ENCODE peak calls at places on chromosomes 5 and 9, in four cellular contexts. One of them, this sample, is unnamed.

GRCh38 chr9:124126571-124127289 is 115.2 kb downstream of the LHX2 start:
- DNase-seq in coronary artery: no peak
- DNase-seq in astrocyte of the spinal cord: peak; percentile 65
- DNase-seq in PC-9: peak; percentile 67
- DNase-seq in this sample: peak; percentile 72

GRCh38 chr5:150633424-150633823 is 7.0 kb upstream of the SYNPO start:
- DNase-seq in astrocyte of the spinal cord: no peak
- DNase-seq in coronary artery: no peak
- DNase-seq in PC-9: no peak
- DNase-seq in this sample: no peak

GRCh38 chr5:128172102-128172501 is 88.5 kb downstream of the SLC12A2 start:
- DNase-seq in PC-9: no peak
- DNase-seq in astrocyte of the spinal cord: no peak
- DNase-seq in coronary artery: no peak
- DNase-seq in this sample: no peak

GRCh38 chr9:126915281-126915816 is 767 bp downstream of the RALGPS1 start:
- DNase-seq in astrocyte of the spinal cord: no peak
- DNase-seq in PC-9: peak; percentile 51
- DNase-seq in coronary artery: no peak
- DNase-seq in this sample: no peak

GRCh38 chr5:36744678-36745659 is 131.6 kb upstream of the NIPBL start:
- DNase-seq in astrocyte of the spinal cord: peak; percentile 62
- DNase-seq in coronary artery: peak; percentile 74
- DNase-seq in PC-9: peak; percentile 93
- DNase-seq in this sample: peak; percentile 60

GRCh38 chr5:149341846-149342245 is 3.5 kb upstream of the GRPEL2 start:
- DNase-seq in astrocyte of the spinal cord: no peak
- DNase-seq in PC-9: no peak
- DNase-seq in coronary artery: no peak
- DNase-seq in this sample: no peak

GRCh38 chr9:82334286-82334685 is 345.7 kb downstream of the SPATA31D1 start:
- DNase-seq in astrocyte of the spinal cord: peak; percentile 12
- DNase-seq in coronary artery: no peak
- DNase-seq in PC-9: no peak
- DNase-seq in this sample: peak; percentile 72

GRCh38 chr5:157942595-157942994 is 83.7 kb upstream of the CLINT1 start:
- DNase-seq in astrocyte of the spinal cord: no peak
- DNase-seq in PC-9: no peak
- DNase-seq in coronary artery: no peak
- DNase-seq in this sample: no peak

GRCh38 chr5:60185230-60186104 is 291.9 kb upstream of the PDE4D start:
- DNase-seq in astrocyte of the spinal cord: no peak
- DNase-seq in PC-9: no peak
- DNase-seq in coronary artery: no peak
- DNase-seq in this sample: no peak

GRCh38 chr5:39977231-39977630 is 552.5 kb upstream of the DAB2 start:
- DNase-seq in coronary artery: no peak
- DNase-seq in PC-9: no peak
- DNase-seq in astrocyte of the spinal cord: peak; percentile 52
- DNase-seq in this sample: peak; percentile 0
- TF ChIP-seq CTCF in coronary artery: no peak
- TF ChIP-seq CTCF in PC-9: no peak
- TF ChIP-seq CTCF in astrocyte of the spinal cord: no peak
- TF ChIP-seq CTCF in this sample: no peak

GRCh38 chr9:18427691-18428090 is 46.3 kb upstream of the ADAMTSL1 start:
- DNase-seq in coronary artery: no peak
- DNase-seq in PC-9: no peak
- DNase-seq in astrocyte of the spinal cord: no peak
- DNase-seq in this sample: no peak

GRCh38 chr9:18429065-18429464 is 44.9 kb upstream of the ADAMTSL1 start:
- DNase-seq in coronary artery: no peak
- DNase-seq in astrocyte of the spinal cord: peak; percentile 18
- DNase-seq in PC-9: no peak
- DNase-seq in this sample: peak; percentile 64

GRCh38 chr9:18424132-18424531 is 49.8 kb upstream of the ADAMTSL1 start:
- DNase-seq in astrocyte of the spinal cord: no peak
- DNase-seq in coronary artery: no peak
- DNase-seq in PC-9: no peak
- DNase-seq in this sample: no peak

DNA sequence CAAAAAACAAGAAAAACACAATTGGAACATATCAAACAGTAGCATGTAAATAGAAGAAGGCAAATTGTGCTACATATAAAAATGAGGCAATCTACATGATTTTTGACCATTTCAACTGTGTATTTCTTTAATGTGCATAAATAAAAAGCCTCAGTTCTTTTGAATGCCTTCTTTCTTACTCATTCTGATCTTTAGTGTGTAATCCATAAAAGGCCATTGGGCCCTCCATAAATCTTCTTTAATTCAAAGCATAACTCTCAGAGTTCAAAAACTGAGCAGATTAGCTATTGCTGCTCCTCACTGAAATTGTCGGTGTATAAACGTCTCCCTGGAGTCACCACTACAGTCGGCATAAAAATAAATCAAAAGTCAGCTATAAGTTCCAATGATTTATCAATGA is 45.3 kb upstream of the ADAMTSL1 start:
- DNase-seq in PC-9: no peak
- DNase-seq in astrocyte of the spinal cord: no peak
- DNase-seq in coronary artery: no peak
- DNase-seq in this sample: no peak
- TF ChIP-seq CTCF in PC-9: no peak
- TF ChIP-seq CTCF in astrocyte of the spinal cord: no peak
- TF ChIP-seq CTCF in coronary artery: no peak
- TF ChIP-seq CTCF in this sample: no peak

GRCh38 chr9:32395483-32396216 is 11.2 kb downstream of the ACO1 start:
- DNase-seq in coronary artery: no peak
- DNase-seq in astrocyte of the spinal cord: peak; percentile 88
- DNase-seq in PC-9: peak; percentile 50
- DNase-seq in this sample: peak; percentile 96
- TF ChIP-seq CTCF in coronary artery: no peak
- TF ChIP-seq CTCF in astrocyte of the spinal cord: peak; percentile 53
- TF ChIP-seq CTCF in PC-9: no peak
- TF ChIP-seq CTCF in this sample: peak; percentile 49

DNA sequence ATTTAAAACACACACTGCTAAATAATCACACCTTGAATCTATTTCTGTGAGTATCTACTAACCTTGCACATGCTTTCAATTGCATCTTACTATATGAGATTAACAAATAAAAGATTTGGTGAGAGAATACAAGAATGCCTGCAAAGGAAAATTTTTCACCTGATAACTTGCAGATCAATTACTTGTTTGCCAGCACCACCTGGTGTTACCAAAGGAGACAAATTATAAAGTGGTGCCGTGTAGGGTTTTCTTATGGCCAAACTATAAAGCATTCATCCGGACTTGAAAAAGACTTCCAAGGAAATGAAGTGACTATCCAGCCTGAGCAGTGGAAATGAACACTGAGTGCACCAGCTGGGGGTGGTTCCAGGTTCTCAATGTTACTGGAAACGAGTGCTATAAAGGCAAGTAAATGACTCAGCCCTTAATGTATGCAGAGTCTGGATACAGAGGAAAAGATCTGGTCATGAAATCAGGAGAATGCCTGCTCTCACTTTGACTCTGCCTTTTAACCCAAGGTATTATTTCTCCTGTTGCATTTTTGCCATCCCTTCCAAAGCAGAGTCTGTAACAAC is 113.2 kb downstream of the DNAH5 start:
- DNase-seq in PC-9: no peak
- DNase-seq in coronary artery: no peak
- DNase-seq in astrocyte of the spinal cord: peak; percentile 61
- DNase-seq in this sample: no peak
- TF ChIP-seq CTCF in PC-9: peak; percentile 47
- TF ChIP-seq CTCF in coronary artery: no peak
- TF ChIP-seq CTCF in astrocyte of the spinal cord: peak; percentile 14
- TF ChIP-seq CTCF in this sample: no peak

GRCh38 chr5:145806923-145807322 is 28.2 kb downstream of the PRELID2 start:
- DNase-seq in PC-9: no peak
- DNase-seq in astrocyte of the spinal cord: no peak
- DNase-seq in coronary artery: no peak
- DNase-seq in this sample: no peak

GRCh38 chr5:145812877-145813276 is 22.3 kb downstream of the PRELID2 start:
- DNase-seq in astrocyte of the spinal cord: no peak
- DNase-seq in PC-9: no peak
- DNase-seq in coronary artery: no peak
- DNase-seq in this sample: no peak

DNA sequence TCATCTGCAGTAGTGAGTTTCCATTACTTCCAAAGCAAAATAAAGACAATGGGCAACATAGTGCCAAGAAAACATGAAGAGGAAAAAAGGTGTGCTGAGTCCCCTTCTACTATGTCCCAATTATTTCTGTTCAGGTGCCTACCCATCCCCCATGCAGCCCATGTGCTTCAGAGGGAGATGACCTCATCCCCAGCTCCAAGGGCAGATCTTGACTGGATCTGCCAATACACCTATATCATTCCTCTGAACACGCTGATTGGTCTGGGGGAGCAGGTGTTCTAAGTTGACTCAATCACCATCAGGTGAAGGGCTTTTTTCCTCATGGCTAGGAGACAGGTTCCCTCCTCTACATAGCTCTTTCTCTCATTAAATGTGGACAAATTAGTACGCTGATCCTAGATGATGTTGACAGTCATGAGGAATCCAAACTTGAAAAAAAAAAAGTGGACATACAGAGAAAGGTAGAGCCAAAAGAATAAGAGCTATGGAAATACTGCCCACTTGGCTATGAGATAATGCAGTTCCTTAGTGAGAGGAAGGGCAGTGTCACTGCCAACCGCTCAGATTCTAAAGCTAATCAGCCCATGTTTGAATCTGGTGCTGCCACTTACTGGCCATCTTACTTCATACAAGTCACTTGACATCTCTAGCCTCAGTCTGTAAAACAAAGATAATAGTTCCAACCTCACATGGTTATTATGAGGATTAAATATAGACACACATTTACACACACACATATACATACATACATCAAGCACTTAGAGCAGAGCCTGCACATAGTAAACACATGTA is 23.1 kb downstream of the PRELID2 start:
- DNase-seq in astrocyte of the spinal cord: peak; percentile 54
- DNase-seq in coronary artery: no peak
- DNase-seq in PC-9: no peak
- DNase-seq in this sample: peak; percentile 66
- TF ChIP-seq CTCF in astrocyte of the spinal cord: peak; percentile 26
- TF ChIP-seq CTCF in coronary artery: no peak
- TF ChIP-seq CTCF in PC-9: no peak
- TF ChIP-seq CTCF in this sample: peak; percentile 30

GRCh38 chr5:318341-318897 is 3.1 kb upstream of the AHRR start:
- DNase-seq in astrocyte of the spinal cord: peak; percentile 75
- DNase-seq in coronary artery: no peak
- DNase-seq in PC-9: peak; percentile 56
- DNase-seq in this sample: peak; percentile 35
- TF ChIP-seq CTCF in astrocyte of the spinal cord: no peak
- TF ChIP-seq CTCF in coronary artery: no peak
- TF ChIP-seq CTCF in PC-9: peak; percentile 31
- TF ChIP-seq CTCF in this sample: no peak

GRCh38 chr9:105425817-105426433 is 21.9 kb upstream of the FSD1L start:
- DNase-seq in astrocyte of the spinal cord: peak; percentile 30
- DNase-seq in coronary artery: no peak
- DNase-seq in PC-9: no peak
- DNase-seq in this sample: peak; percentile 51
- TF ChIP-seq CTCF in astrocyte of the spinal cord: peak; percentile 42
- TF ChIP-seq CTCF in coronary artery: no peak
- TF ChIP-seq CTCF in PC-9: peak; percentile 70
- TF ChIP-seq CTCF in this sample: peak; percentile 62

GRCh38 chr9:27787941-27788340 is 214.7 kb upstream of the C9orf72 start:
- DNase-seq in astrocyte of the spinal cord: peak; percentile 13
- DNase-seq in PC-9: no peak
- DNase-seq in coronary artery: no peak
- DNase-seq in this sample: no peak
- TF ChIP-seq CTCF in astrocyte of the spinal cord: peak; percentile 32
- TF ChIP-seq CTCF in PC-9: no peak
- TF ChIP-seq CTCF in coronary artery: no peak
- TF ChIP-seq CTCF in this sample: no peak

GRCh38 chr5:141180313-141180712 is 1.9 kb upstream of the PCDHB16 start:
- DNase-seq in coronary artery: no peak
- DNase-seq in PC-9: no peak
- DNase-seq in astrocyte of the spinal cord: no peak
- DNase-seq in this sample: no peak

GRCh38 chr5:141186897-141187512 is at the start of gene PCDHB9:
- DNase-seq in coronary artery: no peak
- DNase-seq in PC-9: no peak
- DNase-seq in astrocyte of the spinal cord: no peak
- DNase-seq in this sample: no peak

GRCh38 chr5:141182248-141182647 is at the start of gene PCDHB16:
- DNase-seq in coronary artery: no peak
- DNase-seq in astrocyte of the spinal cord: no peak
- DNase-seq in PC-9: no peak
- DNase-seq in this sample: peak; percentile 24
- TF ChIP-seq CTCF in coronary artery: no peak
- TF ChIP-seq CTCF in astrocyte of the spinal cord: no peak
- TF ChIP-seq CTCF in PC-9: peak; percentile 40
- TF ChIP-seq CTCF in this sample: peak; percentile 20